ENCODE peak calls at places on chromosomes 1 and 21, in six cellular contexts. Y is Peyer's patch, I is GM10248, P is cardiac muscle cell, M is AG04450, S is choroid plexus epithelial cell. B is an unnamed sample.
A peak's percentile ranks its signal among the peaks of the same experiment; 100 is the strongest.

GRCh38 chr21:14690886-14691285 is 144.8 kb upstream of the SAMSN1 start:
- DNase-seq in Y (no peak), I (no peak), P (no peak), M (no peak), S (peak; percentile 21), B (no peak)

GRCh38 chr1:32919811-32920733 is 18.9 kb upstream of the TMEM54 start:
- DNase-seq in M (peak; percentile 16), I (no peak), S (peak; percentile 64), P (peak; percentile 66), Y (no peak), B (no peak)

GRCh38 chr1:199685369-199685768 is 342.1 kb upstream of the NR5A2 start:
- DNase-seq in Y (no peak), S (peak; percentile 35), I (no peak), P (peak; percentile 68), M (no peak), B (no peak)

GRCh38 chr1:201095581-201096531 is 16.4 kb downstream of the CACNA1S start:
- DNase-seq in I (peak; percentile 35), S (no peak), Y (no peak), M (no peak), P (no peak), B (no peak)

GRCh38 chr1:4655674-4656532 is 1.5 kb downstream of the AJAP1 start:
- DNase-seq in I (no peak), M (no peak), P (peak; percentile 35), S (peak; percentile 46), Y (no peak), B (no peak)

GRCh38 chr1:246776923-246777322 is 52.7 kb downstream of the SCCPDH start:
- DNase-seq in I (no peak), S (no peak), P (no peak), M (no peak), Y (no peak), B (no peak)

GRCh38 chr1:223197923-223198627 is 55.0 kb upstream of the TLR5 start:
- DNase-seq in M (no peak), P (no peak), S (no peak), Y (no peak), I (no peak), B (no peak)

GRCh38 chr1:241688940-241689368 is 36.9 kb downstream of the WDR64 start:
- DNase-seq in M (no peak), S (peak; percentile 70), P (no peak), I (no peak), Y (no peak), B (no peak)

GRCh38 chr1:230778916-230779590 is 31.9 kb downstream of the CAPN9 start:
- DNase-seq in I (no peak), P (peak; percentile 50), S (peak; percentile 52), Y (no peak), M (no peak), B (no peak)

GRCh38 chr1:27785763-27786162 is 12.7 kb downstream of the STX12 start:
- DNase-seq in I (no peak), S (peak; percentile 28), P (no peak), Y (no peak), M (no peak), B (no peak)

GRCh38 chr1:118986291-118986838 is 1.8 kb downstream of the TBX15 start:
- DNase-seq in Y (no peak), S (peak; percentile 65), P (no peak), I (peak; percentile 8), M (no peak), B (no peak)

GRCh38 chr1:10793129-10793651 is 3.3 kb downstream of the CASZ1 start:
- DNase-seq in Y (no peak), P (peak; percentile 36), S (peak; percentile 15), I (no peak), M (no peak), B (no peak)

GRCh38 chr1:18738617-18739016 is 108.0 kb downstream of the PAX7 start:
- DNase-seq in Y (no peak), M (no peak), I (no peak), S (no peak), P (no peak), B (no peak)

GRCh38 chr1:237220243-237220642 is 178.3 kb downstream of the RYR2 start:
- DNase-seq in S (no peak), M (no peak), P (peak; percentile 52), Y (no peak), I (no peak), B (no peak)

GRCh38 chr1:41678141-41678878 is 193.8 kb upstream of the EDN2 start:
- DNase-seq in P (peak; percentile 74), Y (no peak), I (peak; percentile 71), S (peak; percentile 76), M (peak; percentile 67), B (no peak)

GRCh38 chr1:41806472-41807155 is 112.1 kb downstream of the HIVEP3 start:
- DNase-seq in Y (no peak), P (no peak), I (peak; percentile 57), M (no peak), S (no peak), B (no peak)

GRCh38 chr1:29706936-29707335 is 470.6 kb downstream of the PTPRU start:
- DNase-seq in M (no peak), S (peak; percentile 54), P (peak; percentile 73), I (peak; percentile 78), Y (no peak), B (no peak)

GRCh38 chr1:117670996-117671780 is 65.3 kb downstream of the TENT5C start:
- DNase-seq in P (no peak), I (no peak), S (no peak), M (no peak), Y (no peak), B (no peak)

GRCh38 chr1:220526294-220526693 is 1.6 kb upstream of the MARK1 start:
- DNase-seq in Y (no peak), P (peak; percentile 2), M (no peak), I (no peak), S (no peak), B (no peak)

GRCh38 chr1:27517907-27518718 is 28.1 kb upstream of the WASF2 start:
- DNase-seq in I (no peak), S (no peak), M (no peak), Y (no peak), P (no peak), B (no peak)

GRCh38 chr1:150999051-150999674 is 7.5 kb downstream of the MINDY1 start:
- DNase-seq in M (peak; percentile 37), Y (no peak), P (peak; percentile 81), I (no peak), S (peak; percentile 85), B (no peak)

GRCh38 chr1:112673589-112674439 is 645 bp upstream of the MOV10 start:
- DNase-seq in M (peak; percentile 29), I (no peak), Y (peak; percentile 34), P (peak; percentile 82), S (peak; percentile 89), B (no peak)

GRCh38 chr1:112674440-112674985 is at the start of gene MOV10:
- DNase-seq in S (peak; percentile 79), Y (peak; percentile 67), M (peak; percentile 36), P (peak; percentile 83), I (peak; percentile 74), B (peak; percentile 66)

GRCh38 chr1:112675728-112676381 is 1.4 kb downstream of the MOV10 start:
- DNase-seq in P (no peak), S (no peak), I (no peak), M (no peak), Y (no peak), B (no peak)

GRCh38 chr1:112676543-112676942 is 2.1 kb downstream of the MOV10 start:
- DNase-seq in P (no peak), M (no peak), S (no peak), I (no peak), Y (no peak), B (no peak)

DNA sequence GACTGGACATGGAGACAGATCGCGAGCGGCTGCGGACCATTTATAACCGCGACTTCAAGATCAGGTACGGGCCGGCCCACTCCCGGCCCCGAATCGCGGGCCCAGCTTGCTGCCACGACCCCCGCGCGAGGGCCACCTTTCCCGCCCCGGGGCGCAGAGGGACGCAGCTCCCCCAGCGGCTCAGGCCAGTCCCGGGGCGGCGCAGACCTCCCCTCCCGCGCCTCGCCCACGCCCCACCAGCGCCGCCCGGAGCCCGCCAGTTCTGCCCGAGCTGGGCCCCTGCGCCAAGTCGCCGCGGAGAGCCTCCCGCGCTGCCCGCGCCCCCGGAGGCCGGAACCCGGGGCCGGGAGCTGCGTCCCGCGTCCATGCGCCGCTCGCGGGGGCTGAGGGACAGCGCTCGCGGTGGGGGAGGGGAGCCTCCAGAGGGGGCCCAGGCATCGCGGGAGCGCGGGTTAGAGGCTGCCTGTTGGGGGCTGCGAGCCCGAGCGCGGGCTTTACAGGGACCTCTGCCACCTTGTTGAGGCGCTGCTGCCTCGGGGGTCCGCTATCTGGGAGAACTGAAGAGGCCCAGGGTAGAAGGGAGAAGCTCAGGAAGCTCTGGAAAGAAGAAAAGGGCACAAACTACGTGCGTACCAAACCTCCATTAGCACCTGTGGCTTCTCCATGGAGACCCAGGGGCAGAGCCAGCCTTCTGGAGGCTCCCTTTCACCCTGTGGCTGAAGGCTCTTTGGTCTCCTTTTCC is 698 bp downstream of the MOV10 start:
- DNase-seq in S (no peak), P (no peak), M (no peak), I (peak; percentile 64), Y (peak; percentile 35), B (no peak)
- TF ChIP-seq CTCF in S (no peak), P (no peak), M (peak; percentile 5), I (peak; percentile 2), Y (no peak), B (no peak)

GRCh38 chr21:23111070-23111605 is 2112.9 kb downstream of the NCAM2 start:
- DNase-seq in I (no peak), P (no peak), M (no peak), S (no peak), Y (no peak), B (no peak)
- TF ChIP-seq CTCF in I (no peak), P (no peak), M (no peak), S (no peak), Y (no peak), B (no peak)

GRCh38 chr1:204359131-204359473 is 627 bp downstream of the PLEKHA6 start:
- DNase-seq in Y (no peak), I (no peak), S (no peak), P (no peak), M (no peak), B (no peak)

GRCh38 chr1:204356997-204357396 is 2.7 kb downstream of the PLEKHA6 start:
- DNase-seq in I (no peak), Y (no peak), S (peak; percentile 23), M (no peak), P (no peak), B (no peak)

GRCh38 chr1:204358145-204358544 is 1.6 kb downstream of the PLEKHA6 start:
- DNase-seq in S (no peak), M (no peak), I (no peak), P (no peak), Y (no peak), B (no peak)

GRCh38 chr1:204358605-204359004 is 1.1 kb downstream of the PLEKHA6 start:
- DNase-seq in I (no peak), S (no peak), Y (no peak), P (no peak), M (no peak), B (no peak)

GRCh38 chr1:204357551-204357950 is 2.2 kb downstream of the PLEKHA6 start:
- DNase-seq in Y (no peak), I (no peak), M (no peak), S (no peak), P (peak; percentile 61), B (no peak)
- TF ChIP-seq CTCF in Y (no peak), I (no peak), M (no peak), S (no peak), P (peak; percentile 26), B (no peak)

DNA sequence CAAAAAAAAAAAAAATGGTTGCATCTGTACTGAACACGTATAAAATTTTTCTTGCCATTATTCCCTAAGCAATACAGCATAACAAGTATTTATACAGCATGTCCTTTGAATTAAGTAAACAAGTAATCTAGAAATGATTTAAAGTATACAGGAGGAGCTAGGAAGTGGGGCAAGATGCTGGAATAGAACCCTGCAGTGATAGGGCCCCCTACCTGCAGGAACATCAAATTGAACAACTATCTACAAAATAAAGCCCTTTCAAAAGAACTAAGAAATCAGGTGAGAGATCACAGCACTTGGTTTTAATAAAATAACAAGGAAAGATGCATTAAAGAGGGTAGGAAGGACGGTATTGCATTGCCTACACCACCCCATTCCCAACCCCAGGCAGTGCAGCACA is 10.9 kb downstream of the TSHB start:
- DNase-seq in M (no peak), Y (no peak), P (no peak), S (no peak), I (no peak), B (no peak)
- TF ChIP-seq CTCF in M (no peak), Y (no peak), P (no peak), S (no peak), I (no peak), B (no peak)

B was measured in natural killer cell.